ENCODE peak calls at places on chromosomes 3 and 15, in nine cellular contexts. Y, D, B, J, K, S, I, V and U are unnamed samples.

GRCh38 chr15:36917411-36918267 is 182.7 kb downstream of the MEIS2 start:
- DNase-seq in B (no peak), J (no peak), Y (no peak), K (no peak), V (no peak), I (no peak), S (no peak), D (no peak), U (no peak)

GRCh38 chr3:146469206-146470017 is at the start of gene PLSCR2:
- DNase-seq in S (peak; percentile 70), D (no peak), B (peak; percentile 31), I (no peak), J (no peak), V (peak; percentile 63), Y (peak; percentile 76), K (no peak), U (no peak)

GRCh38 chr3:119322021-119322522 is 27.9 kb downstream of the ARHGAP31 start:
- DNase-seq in I (no peak), Y (no peak), D (no peak), J (peak; percentile 66), B (no peak), S (no peak), V (no peak), K (no peak), U (no peak)

GRCh38 chr3:186413615-186414415 is 51.8 kb upstream of the DGKG start:
- DNase-seq in S (no peak), D (peak; percentile 30), Y (peak; percentile 90), B (no peak), I (no peak), K (peak; percentile 29), J (no peak), V (peak; percentile 28), U (no peak)

GRCh38 chr3:101842245-101842934 is 6.9 kb upstream of the NFKBIZ start:
- DNase-seq in J (no peak), I (no peak), Y (no peak), V (no peak), K (no peak), S (no peak), B (no peak), D (no peak), U (no peak)

GRCh38 chr3:56157693-56158092 is 310.6 kb downstream of the ERC2 start:
- DNase-seq in B (no peak), V (no peak), S (no peak), I (no peak), J (peak; percentile 1), K (peak; percentile 84), Y (peak; percentile 50), D (no peak), U (no peak)

GRCh38 chr3:13557417-13557816 is 8.5 kb downstream of the FBLN2 start:
- DNase-seq in I (no peak), K (no peak), D (no peak), V (no peak), S (no peak), B (no peak), J (no peak), Y (no peak), U (no peak)

GRCh38 chr15:78314181-78314581 is 14.8 kb upstream of the SKIC8 start:
- DNase-seq in B (no peak), D (no peak), S (no peak), K (no peak), J (no peak), I (no peak), Y (no peak), V (no peak), U (no peak)

DNA sequence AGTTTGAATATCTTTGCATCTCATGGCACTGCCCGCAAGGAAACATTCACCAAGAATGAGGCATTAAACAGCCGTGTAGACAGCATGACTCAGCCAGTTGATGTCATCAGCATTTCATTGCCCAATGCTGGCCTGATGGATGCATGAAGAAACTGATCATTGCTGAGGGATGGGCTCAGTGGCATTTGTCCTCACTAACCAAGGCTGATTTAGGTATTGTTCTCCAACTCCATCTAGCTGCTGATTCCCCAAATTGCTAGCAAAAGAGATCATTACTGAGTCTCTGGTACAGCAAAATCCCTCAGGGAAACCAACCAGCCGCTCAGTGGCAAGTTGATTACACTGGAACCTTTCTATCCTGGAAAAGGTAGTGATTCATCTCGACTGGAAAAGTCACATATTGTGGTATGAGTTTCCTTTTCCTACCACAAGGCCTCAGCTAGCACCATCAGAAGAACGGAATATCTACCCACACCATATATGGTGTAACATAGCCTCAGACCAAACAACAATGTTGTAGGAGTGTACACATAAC is 186.5 kb upstream of the GAP43 start:
- DNase-seq in Y (peak; percentile 65), S (no peak), I (peak; percentile 24), B (peak; percentile 23), V (no peak), D (no peak), J (peak; percentile 97), K (peak; percentile 0), U (peak; percentile 62)
- TF ChIP-seq CTCF in Y (peak; percentile 40), S (no peak), I (no peak), B (no peak), V (no peak), D (no peak), J (peak; percentile 70), K (no peak), U (peak; percentile 45)

GRCh38 chr3:58236527-58237237 is 910 bp upstream of the ABHD6 start:
- DNase-seq in Y (no peak), D (no peak), I (no peak), K (no peak), S (no peak), J (no peak), V (no peak), B (no peak), U (no peak)

GRCh38 chr3:58238830-58239229 is 1.2 kb downstream of the ABHD6 start:
- DNase-seq in V (no peak), D (no peak), I (no peak), S (no peak), J (no peak), B (no peak), K (no peak), Y (no peak), U (no peak)

GRCh38 chr3:58235970-58236369 is 1.6 kb upstream of the ABHD6 start:
- DNase-seq in S (no peak), Y (no peak), D (no peak), B (no peak), I (no peak), V (no peak), K (no peak), J (no peak), U (no peak)

GRCh38 chr3:58237940-58238681 is 519 bp downstream of the ABHD6 start:
- DNase-seq in S (peak; percentile 8), Y (peak; percentile 80), K (peak; percentile 74), V (peak; percentile 61), B (no peak), I (no peak), J (peak; percentile 26), D (peak; percentile 32), U (no peak)

DNA sequence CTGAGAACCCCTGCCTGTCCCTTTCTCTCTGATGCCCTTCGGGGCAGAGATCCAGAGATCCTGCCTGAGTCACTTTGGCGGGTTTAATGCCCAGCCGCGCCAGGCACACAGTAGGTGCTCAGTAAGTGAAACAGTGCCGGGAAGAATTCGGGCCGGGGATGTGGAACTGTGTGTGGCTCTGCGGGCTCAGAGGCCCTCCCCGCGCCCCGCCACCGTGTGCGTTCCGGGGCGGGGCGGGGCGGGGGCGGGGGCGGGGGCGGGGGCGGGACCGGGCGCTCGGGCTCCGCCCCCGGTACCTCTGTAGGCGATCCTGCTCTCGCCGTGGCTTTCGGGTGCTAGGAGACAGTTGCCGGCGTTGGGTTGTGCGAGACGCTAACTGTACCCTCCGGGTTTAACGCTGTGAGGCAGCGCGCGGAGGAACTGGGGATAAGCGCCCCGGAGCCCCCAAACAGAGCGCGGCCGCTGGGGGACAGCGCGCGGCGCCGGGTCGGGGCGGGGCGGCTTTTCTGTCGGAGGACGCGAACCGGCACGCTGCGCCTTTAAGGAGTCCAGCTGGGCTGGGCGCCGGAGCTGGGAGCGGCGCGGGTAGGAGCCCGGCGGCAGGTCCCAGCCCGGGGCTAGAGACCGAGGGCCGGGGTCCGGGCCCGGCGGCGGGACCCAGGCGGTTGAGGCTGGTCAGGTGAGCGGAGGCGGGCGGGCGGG is at the start of gene ABHD6:
- DNase-seq in V (peak; percentile 74), B (peak; percentile 47), Y (peak; percentile 82), J (peak; percentile 55), D (peak; percentile 69), K (peak; percentile 36), I (peak; percentile 33), S (peak; percentile 76), U (no peak)
- TF ChIP-seq CTCF in V (no peak), B (no peak), Y (no peak), J (no peak), D (peak; percentile 10), K (no peak), I (peak; percentile 26), S (peak; percentile 16), U (peak; percentile 23)

GRCh38 chr3:52537726-52538421 is 1.5 kb downstream of the UQCC5 start:
- DNase-seq in V (no peak), Y (peak; percentile 60), K (no peak), S (no peak), I (no peak), B (no peak), D (no peak), J (no peak), U (no peak)

GRCh38 chr3:52536112-52536368 is 365 bp upstream of the UQCC5 start:
- DNase-seq in S (no peak), I (no peak), J (no peak), Y (no peak), K (no peak), B (no peak), V (no peak), D (no peak), U (no peak)

GRCh38 chr3:52535411-52536111 is 844 bp upstream of the UQCC5 start:
- DNase-seq in S (no peak), I (no peak), D (no peak), V (no peak), K (no peak), Y (peak; percentile 68), B (no peak), J (no peak), U (no peak)

GRCh38 chr3:52537165-52537635 is 795 bp downstream of the UQCC5 start:
- DNase-seq in J (no peak), Y (no peak), K (no peak), B (no peak), S (no peak), V (no peak), D (no peak), I (no peak), U (no peak)

DNA sequence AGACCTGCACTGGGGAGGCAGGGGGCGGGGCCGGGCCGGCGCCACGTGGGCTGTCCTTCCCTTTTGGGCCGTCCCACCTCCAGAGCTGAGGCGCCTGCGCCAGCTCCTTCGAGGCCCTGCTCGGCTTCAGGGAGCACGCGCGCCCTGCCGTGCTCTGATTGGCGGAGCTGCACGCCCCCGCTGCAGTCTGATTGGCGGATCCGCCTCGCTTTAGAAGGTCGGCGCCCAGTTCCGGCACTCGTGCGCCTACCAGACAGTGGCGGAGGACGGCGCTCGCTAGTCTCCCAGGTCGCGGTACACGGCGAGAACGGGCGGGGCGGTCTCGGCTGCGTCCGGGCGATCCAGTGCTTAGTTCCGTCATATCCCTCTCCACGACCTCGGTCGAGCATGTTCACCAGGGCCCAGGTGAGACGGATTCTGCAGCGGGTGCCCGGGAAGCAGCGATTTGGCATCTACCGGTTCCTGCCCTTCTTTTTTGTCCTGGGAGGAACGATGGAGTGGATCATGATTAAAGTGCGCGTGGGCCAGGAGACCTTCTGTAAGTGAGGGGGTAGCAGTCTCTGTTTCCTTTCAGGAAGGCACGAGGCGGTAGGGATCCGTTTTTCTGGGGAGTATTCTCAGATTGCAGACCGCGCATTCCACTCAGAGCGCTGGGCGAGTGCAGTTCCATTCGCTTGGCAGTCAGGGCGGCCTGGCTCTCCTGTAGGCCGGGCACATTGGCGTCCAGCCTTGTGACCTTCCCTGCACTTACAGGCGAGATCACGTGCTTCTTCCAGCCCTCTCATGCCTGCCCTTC is at the start of gene UQCC5:
- DNase-seq in S (peak; percentile 96), D (peak; percentile 92), K (peak; percentile 97), B (peak; percentile 90), Y (peak; percentile 99), I (peak; percentile 96), J (peak; percentile 98), V (peak; percentile 96), U (peak; percentile 94)
- TF ChIP-seq CTCF in S (peak; percentile 22), D (no peak), K (no peak), B (no peak), Y (no peak), I (no peak), J (no peak), V (no peak), U (no peak)

DNA sequence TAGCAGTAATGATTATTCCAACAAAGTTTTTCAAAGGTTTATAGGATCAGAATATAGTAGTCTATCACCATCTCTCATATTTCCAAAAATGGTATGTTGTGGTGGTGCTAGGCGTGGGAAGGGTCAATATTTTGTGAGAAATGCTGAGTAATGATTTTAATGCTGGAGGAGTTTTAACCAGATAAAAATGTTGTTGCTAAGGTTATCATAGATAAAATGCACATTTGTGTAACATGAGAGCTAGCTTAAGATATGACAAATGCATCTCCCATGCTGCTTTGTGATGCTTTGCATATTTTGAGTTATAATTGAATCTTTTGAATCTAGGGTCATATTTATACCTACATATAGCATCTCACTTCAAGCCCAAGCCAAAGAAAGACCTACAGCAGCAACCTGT is 103.9 kb upstream of the ROBO1 start:
- DNase-seq in J (no peak), Y (no peak), B (no peak), D (no peak), I (no peak), V (no peak), S (no peak), K (no peak), U (no peak)
- TF ChIP-seq CTCF in J (no peak), Y (no peak), B (no peak), D (no peak), I (no peak), V (no peak), S (no peak), K (no peak), U (no peak)